ENCODE peak calls at places on chromosome 15, in eight cellular contexts. Q is adrenal gland; C is right cardiac atrium; X is gastrocnemius medialis; F is HS-27A; H is hypothalamus; K is activated CD4-positive, alpha-beta T cell treated with anti-CD3 and anti-CD28 coated beads, Interleukin-2, amount 50 U/mL, for 24 hours; N is progenitor cell of endocrine pancreas. Y is an unnamed sample.

GRCh38 chr15:48810414-48811324 is at the start of gene CEP152:
- DNase-seq in Q (peak), C (peak), X (peak), F (peak), H (peak), K (peak), N (peak), Y (peak)

GRCh38 chr15:35068861-35069260 is 16.2 kb downstream of the NANOGP8 start:
- DNase-seq in Q (no peak), C (no peak), X (no peak), F (no peak), H (no peak), K (no peak), N (no peak), Y (no peak)

GRCh38 chr15:73781038-73781925 is 28.1 kb upstream of the INSYN1 start:
- DNase-seq in Q (peak), C (no peak), X (no peak), F (peak), H (no peak), K (no peak), N (no peak), Y (no peak)

GRCh38 chr15:101309436-101310162 is 14.6 kb upstream of the SNRPA1 start:
- DNase-seq in Q (no peak), C (no peak), X (no peak), F (no peak), H (no peak), K (no peak), N (no peak), Y (no peak)

GRCh38 chr15:63324770-63325169 is 47.4 kb downstream of the APH1B start:
- DNase-seq in Q (no peak), C (no peak), X (no peak), F (no peak), H (no peak), K (no peak), N (no peak), Y (no peak)

GRCh38 chr15:55703873-55704285 is 39.1 kb downstream of the PRTG start:
- DNase-seq in Q (no peak), C (no peak), X (no peak), F (no peak), H (no peak), K (no peak), N (no peak), Y (no peak)

GRCh38 chr15:82856397-82857170 is 47.2 kb downstream of the WHAMM start:
- DNase-seq in Q (peak), C (no peak), X (no peak), F (no peak), H (no peak), K (no peak), N (no peak), Y (no peak)

GRCh38 chr15:57165992-57166391 is 210.3 kb upstream of the CGNL1 start:
- DNase-seq in Q (no peak), C (no peak), X (no peak), F (peak), H (no peak), K (no peak), N (no peak), Y (no peak)

GRCh38 chr15:82748315-82748714 is 38.6 kb upstream of the AP3B2 start:
- DNase-seq in Q (no peak), C (no peak), X (no peak), F (no peak), H (no peak), K (no peak), N (no peak), Y (no peak)

GRCh38 chr15:78243491-78243941 is 9.2 kb upstream of the ACSBG1 start:
- DNase-seq in Q (peak), C (peak), X (no peak), F (no peak), H (peak), K (no peak), N (no peak), Y (no peak)

GRCh38 chr15:67923647-67923971 is 83.8 kb upstream of the RNU6-1 start:
- DNase-seq in Q (no peak), C (no peak), X (peak), F (no peak), H (no peak), K (no peak), N (no peak), Y (no peak)

GRCh38 chr15:68315495-68316007 is 38.0 kb downstream of the FEM1B start:
- DNase-seq in Q (peak), C (no peak), X (no peak), F (no peak), H (no peak), K (no peak), N (peak), Y (no peak)

GRCh38 chr15:49902791-49903481 is 216.1 kb downstream of the ATP8B4 start:
- DNase-seq in Q (no peak), C (no peak), X (no peak), F (no peak), H (no peak), K (no peak), N (no peak), Y (no peak)

GRCh38 chr15:92892201-92892555 is 7.9 kb upstream of the CHD2 start:
- DNase-seq in Q (no peak), C (no peak), X (no peak), F (no peak), H (no peak), K (no peak), N (no peak), Y (no peak)

GRCh38 chr15:35393403-35393802 is 152.6 kb downstream of the DPH6 start:
- DNase-seq in Q (no peak), C (no peak), X (no peak), F (no peak), H (no peak), K (no peak), N (no peak), Y (no peak)